ENCODE peak calls at places on chromosomes 13 and 19, in nine cellular contexts. I, L, B, G, N, R, T, J and P are unnamed samples.

GRCh38 chr19:6018786-6019185 is 40.8 kb upstream of the RANBP3 start:
- DNase-seq in B (no peak), I (no peak), J (no peak), L (no peak), T (no peak), N (no peak), R (no peak), G (no peak), P (no peak)

GRCh38 chr19:40507892-40508291 is 41.1 kb downstream of the SPTBN4 start:
- DNase-seq in G (no peak), L (no peak), N (no peak), J (peak; percentile 42), T (no peak), R (no peak), I (no peak), B (no peak), P (no peak)

GRCh38 chr19:12580180-12580694 is 29.0 kb upstream of the ZNF564 start:
- DNase-seq in B (no peak), N (peak; percentile 89), J (no peak), I (no peak), T (no peak), R (no peak), L (no peak), G (no peak), P (no peak)

GRCh38 chr13:97327521-97328221 is 105.5 kb downstream of the MBNL2 start:
- DNase-seq in T (no peak), N (peak; percentile 16), B (no peak), I (no peak), G (no peak), L (no peak), J (no peak), R (no peak), P (no peak)

GRCh38 chr19:45770192-45771101 is 1.4 kb upstream of the SIX5 start:
- DNase-seq in G (peak; percentile 99), B (peak; percentile 98), N (peak; percentile 97), L (peak; percentile 99), J (peak; percentile 100), I (peak; percentile 99), T (peak; percentile 98), R (peak; percentile 100), P (peak; percentile 98)

GRCh38 chr13:40996433-40997095 is 22.6 kb downstream of the ELF1 start:
- DNase-seq in B (no peak), T (no peak), I (no peak), N (no peak), G (no peak), L (no peak), J (no peak), R (no peak), P (no peak)

GRCh38 chr13:73731564-73731963 is 402.6 kb downstream of the KLF12 start:
- DNase-seq in L (no peak), T (no peak), I (no peak), B (no peak), N (no peak), R (no peak), J (no peak), G (no peak), P (no peak)

GRCh38 chr19:39413269-39413902 is 917 bp downstream of the PLEKHG2 start:
- DNase-seq in G (peak; percentile 38), N (peak; percentile 60), B (peak; percentile 89), T (peak; percentile 61), J (peak; percentile 67), R (no peak), L (no peak), I (peak; percentile 61), P (peak; percentile 71)

GRCh38 chr19:42184401-42184861 is 33.0 kb downstream of the DEDD2 start:
- DNase-seq in L (peak; percentile 53), I (peak; percentile 44), R (no peak), T (peak; percentile 78), B (no peak), G (peak; percentile 81), N (peak; percentile 81), J (peak; percentile 91), P (peak; percentile 61)

GRCh38 chr19:50969413-50969760 is at the start of gene KLK6:
- DNase-seq in L (no peak), I (peak; percentile 88), J (no peak), G (no peak), N (no peak), T (no peak), B (no peak), R (no peak), P (no peak)

GRCh38 chr19:33675501-33676124 is 53.9 kb downstream of the CHST8 start:
- DNase-seq in R (peak; percentile 76), B (peak; percentile 35), N (no peak), T (peak; percentile 42), J (no peak), I (no peak), G (no peak), L (no peak), P (no peak)

GRCh38 chr19:33678796-33679195 is 57.0 kb downstream of the CHST8 start:
- DNase-seq in I (peak; percentile 27), R (no peak), B (peak; percentile 22), G (no peak), T (peak; percentile 31), J (no peak), L (no peak), N (no peak), P (no peak)

GRCh38 chr19:33677745-33678426 is 56.1 kb downstream of the CHST8 start:
- DNase-seq in B (peak; percentile 38), G (no peak), J (no peak), L (no peak), N (no peak), I (no peak), T (peak; percentile 31), R (no peak), P (no peak)

GRCh38 chr19:33674575-33675367 is 53.0 kb downstream of the CHST8 start:
- DNase-seq in G (no peak), R (peak; percentile 44), T (peak; percentile 30), J (no peak), L (no peak), I (no peak), B (peak; percentile 38), N (no peak), P (no peak)

DNA sequence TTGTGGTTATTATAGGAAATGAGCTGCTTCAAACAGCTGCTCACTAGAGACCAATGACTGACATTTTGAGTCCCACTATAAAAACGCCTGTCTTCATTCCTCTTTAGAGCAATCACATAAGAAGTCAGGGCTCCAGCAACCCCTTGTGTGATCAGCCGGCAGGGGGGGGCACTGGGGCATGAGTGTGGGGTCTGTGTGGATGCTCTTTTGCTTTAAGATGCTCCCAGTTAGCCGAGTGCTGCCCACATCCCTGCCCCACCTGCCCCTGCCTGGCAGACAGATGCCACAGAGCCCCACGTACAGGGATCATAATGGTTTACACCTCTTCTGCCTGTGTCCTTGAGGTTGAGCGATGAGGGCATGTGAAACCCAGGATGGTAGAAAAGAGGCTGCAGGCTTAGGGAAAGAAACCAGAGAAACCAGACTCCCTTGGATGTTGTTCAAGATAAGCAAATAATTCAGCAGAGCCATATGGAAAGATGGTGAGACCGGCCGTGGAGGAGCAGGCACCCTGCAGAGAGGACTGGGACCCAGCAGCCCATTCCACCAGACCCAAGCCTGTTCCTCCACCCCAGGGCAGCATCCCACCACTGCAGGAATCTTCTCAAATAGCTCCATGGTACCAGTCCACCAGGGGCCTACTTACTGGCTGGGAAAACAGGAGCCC is 55.4 kb downstream of the CHST8 start:
- DNase-seq in B (peak; percentile 46), L (no peak), R (no peak), I (no peak), T (peak; percentile 35), G (no peak), J (no peak), N (no peak), P (no peak)
- TF ChIP-seq CTCF in B (no peak), L (no peak), R (no peak), I (no peak), T (no peak), G (no peak), J (no peak), N (no peak), P (no peak)

GRCh38 chr19:3455393-3455955 is 24.9 kb downstream of the SMIM24 start:
- DNase-seq in R (no peak), N (no peak), I (no peak), B (no peak), J (no peak), T (no peak), G (no peak), L (no peak), P (no peak)
- TF ChIP-seq POLR2A in R (no peak), N (no peak), I (no peak), B (no peak), J (no peak), T (no peak), G (no peak), L (no peak), P (no peak)

GRCh38 chr19:16564842-16565241 is 7.4 kb downstream of the SLC35E1 start:
- DNase-seq in G (peak; percentile 65), R (no peak), J (no peak), N (no peak), B (no peak), L (no peak), I (no peak), T (no peak), P (no peak)

GRCh38 chr19:16569609-16570320 is 2.5 kb downstream of the SLC35E1 start:
- DNase-seq in I (no peak), J (no peak), T (no peak), G (peak; percentile 83), N (no peak), B (no peak), R (no peak), L (peak; percentile 56), P (no peak)

GRCh38 chr19:16562608-16563025 is 9.6 kb downstream of the SLC35E1 start:
- DNase-seq in B (no peak), N (no peak), T (no peak), I (no peak), J (no peak), R (no peak), L (no peak), G (no peak), P (no peak)

GRCh38 chr19:16566702-16567101 is 5.5 kb downstream of the SLC35E1 start:
- DNase-seq in R (no peak), T (no peak), L (no peak), N (no peak), B (no peak), J (no peak), G (no peak), I (no peak), P (no peak)

GRCh38 chr19:16566161-16566560 is 6.1 kb downstream of the SLC35E1 start:
- DNase-seq in J (no peak), L (no peak), N (no peak), G (peak; percentile 53), I (peak; percentile 45), B (no peak), R (no peak), T (no peak), P (no peak)
- TF ChIP-seq CTCF in J (no peak), L (no peak), N (no peak), G (no peak), I (no peak), B (no peak), R (no peak), T (no peak), P (no peak)

DNA sequence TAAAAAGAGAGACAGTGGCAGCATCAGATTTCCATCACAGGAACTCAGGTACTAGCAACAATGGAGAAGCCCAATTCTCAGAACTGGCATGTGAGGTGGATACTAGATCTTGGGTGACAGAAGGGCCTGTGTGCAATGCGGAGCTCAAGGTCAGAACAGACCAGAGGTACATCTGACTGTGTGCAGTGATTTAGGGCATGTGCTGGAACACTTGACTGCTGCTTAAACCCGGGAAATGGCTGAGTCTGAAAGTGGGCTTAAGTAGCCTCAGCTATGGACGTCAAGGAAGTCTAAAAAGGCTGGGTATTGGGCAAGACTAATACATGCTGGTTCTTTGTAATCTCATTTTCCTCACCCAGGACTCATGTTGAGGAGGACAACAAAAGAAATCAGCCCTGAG is 182.2 kb downstream of the LACC1 start:
- DNase-seq in N (no peak), J (no peak), R (no peak), L (no peak), G (no peak), B (no peak), I (no peak), T (no peak), P (no peak)
- TF ChIP-seq POLR2A in N (no peak), J (no peak), R (no peak), L (no peak), G (no peak), B (no peak), I (no peak), T (no peak), P (no peak)